ENCODE peak calls at places on chromosomes 11 and 22, in five cellular contexts. M is cardiac muscle cell, E is HEK293T, N is NCI-H2029, W is testis. I is an unnamed sample.
A peak's percentile ranks its signal among the peaks of the same experiment; 100 is the strongest.

GRCh38 chr22:39453765-39454378 is 2.9 kb upstream of the MGAT3 start:
- DNase-seq in M (peak; percentile 73), E (no peak), N (no peak), W (no peak), I (no peak)

GRCh38 chr11:13993096-13993760 is 30.7 kb downstream of the SPON1 start:
- DNase-seq in M (no peak), E (no peak), N (no peak), W (no peak), I (no peak)

GRCh38 chr11:117519590-117519989 is 191.9 kb downstream of the CEP164 start:
- DNase-seq in M (no peak), E (no peak), N (no peak), W (no peak), I (no peak)

GRCh38 chr22:27405672-27406388 is 395.7 kb downstream of the MN1 start:
- DNase-seq in M (peak; percentile 70), E (peak; percentile 85), N (no peak), W (peak; percentile 72), I (no peak)

GRCh38 chr22:32588063-32588462 is 113.5 kb downstream of the FBXO7 start:
- DNase-seq in M (no peak), E (no peak), N (no peak), W (no peak), I (no peak)

GRCh38 chr11:32960553-32961164 is 55.0 kb upstream of the DEPDC7 start:
- DNase-seq in M (peak; percentile 73), E (peak; percentile 30), N (peak; percentile 31), W (no peak), I (peak; percentile 26)

GRCh38 chr22:44337658-44338004 is 24.9 kb upstream of the SHISAL1 start:
- DNase-seq in M (peak; percentile 76), E (no peak), N (peak; percentile 41), W (peak; percentile 37), I (peak; percentile 24)

GRCh38 chr22:29143848-29144785 is 61.6 kb upstream of the EMID1 start:
- DNase-seq in M (no peak), E (no peak), N (peak; percentile 61), W (peak; percentile 13), I (no peak)

GRCh38 chr11:129252621-129253020 is 60.5 kb upstream of the ARHGAP32 start:
- DNase-seq in M (no peak), E (no peak), N (no peak), W (no peak), I (no peak)

GRCh38 chr11:76810151-76810853 is 27.1 kb downstream of the TSKU start:
- DNase-seq in M (peak; percentile 59), E (no peak), N (no peak), W (peak; percentile 53), I (no peak)

GRCh38 chr22:50612715-50613221 is 12.2 kb downstream of the MAPK8IP2 start:
- DNase-seq in M (no peak), E (peak; percentile 84), N (peak; percentile 14), W (no peak), I (peak; percentile 48)

GRCh38 chr22:49948573-49948957 is 12.0 kb upstream of the PIM3 start:
- DNase-seq in M (no peak), E (no peak), N (no peak), W (no peak), I (no peak)

GRCh38 chr11:73267122-73267846 is 4.9 kb upstream of the P2RY6 start:
- DNase-seq in M (no peak), E (no peak), N (no peak), W (no peak), I (no peak)